ENCODE peak calls at places on chromosomes 1 and 21, in four cellular contexts. One of them, this sample, is unnamed. For H3K4me1 and H3K36me3, the result is how much of the 10 kb centered on the place peaks cover.

GRCh38 chr1:73943270-73943669 is 254.7 kb downstream of the LRRIQ3 start:
- DNase-seq in lower lobe of right lung: no peak
- DNase-seq in heart right ventricle: no peak
- DNase-seq in mesendoderm: peak
- DNase-seq in this sample: no peak

GRCh38 chr1:159936284-159936904 is 9.0 kb downstream of the IGSF9 start:
- DNase-seq in lower lobe of right lung: peak
- DNase-seq in heart right ventricle: peak
- DNase-seq in mesendoderm: peak
- DNase-seq in this sample: peak

GRCh38 chr1:20430355-20431290 is 55.4 kb downstream of the CAMK2N1 start:
- DNase-seq in lower lobe of right lung: no peak
- DNase-seq in heart right ventricle: no peak
- DNase-seq in mesendoderm: peak
- DNase-seq in this sample: no peak

GRCh38 chr1:182340233-182341058 is 51.1 kb downstream of the GLUL start:
- DNase-seq in lower lobe of right lung: no peak
- DNase-seq in heart right ventricle: no peak
- DNase-seq in mesendoderm: no peak
- DNase-seq in this sample: no peak

GRCh38 chr21:43611598-43612369 is 47.5 kb downstream of the HSF2BP start:
- DNase-seq in lower lobe of right lung: peak
- DNase-seq in heart right ventricle: peak
- DNase-seq in mesendoderm: peak
- DNase-seq in this sample: peak

GRCh38 chr1:155598842-155599331 is 11.1 kb upstream of the MSTO1 start:
- DNase-seq in lower lobe of right lung: no peak
- DNase-seq in heart right ventricle: no peak
- DNase-seq in mesendoderm: peak
- DNase-seq in this sample: no peak

GRCh38 chr1:214414691-214415090 is 133.7 kb downstream of the SMYD2 start:
- DNase-seq in lower lobe of right lung: no peak
- DNase-seq in heart right ventricle: no peak
- DNase-seq in mesendoderm: no peak
- DNase-seq in this sample: no peak

GRCh38 chr1:176826265-176826664 is 338.2 kb downstream of the ASTN1 start:
- DNase-seq in lower lobe of right lung: no peak
- DNase-seq in heart right ventricle: no peak
- DNase-seq in mesendoderm: no peak
- DNase-seq in this sample: no peak

GRCh38 chr1:35536551-35537162 is 20.5 kb downstream of the KIAA0319L start:
- DNase-seq in lower lobe of right lung: no peak
- DNase-seq in heart right ventricle: no peak
- DNase-seq in mesendoderm: no peak
- DNase-seq in this sample: no peak
- H3K4me1 ChIP-seq in lower lobe of right lung: half or more
- H3K4me1 ChIP-seq in heart right ventricle: half or more
- H3K4me1 ChIP-seq in mesendoderm: under half
- H3K4me1 ChIP-seq in this sample: under half

GRCh38 chr1:202213361-202214088 is 19.9 kb downstream of the LGR6 start:
- DNase-seq in lower lobe of right lung: no peak
- DNase-seq in heart right ventricle: no peak
- DNase-seq in mesendoderm: peak
- DNase-seq in this sample: no peak
- H3K4me3 ChIP-seq in lower lobe of right lung: peak
- H3K4me3 ChIP-seq in heart right ventricle: peak
- H3K4me3 ChIP-seq in mesendoderm: peak
- H3K4me3 ChIP-seq in this sample: peak

GRCh38 chr1:37174876-37175275 is 140.6 kb upstream of the GRIK3 start:
- DNase-seq in lower lobe of right lung: no peak
- DNase-seq in heart right ventricle: no peak
- DNase-seq in mesendoderm: peak
- DNase-seq in this sample: no peak
- H3K36me3 ChIP-seq in lower lobe of right lung: under half
- H3K36me3 ChIP-seq in heart right ventricle: under half
- H3K36me3 ChIP-seq in mesendoderm: under half
- H3K36me3 ChIP-seq in this sample: under half

GRCh38 chr1:9588551-9589143 is at the start of gene TMEM201:
- DNase-seq in lower lobe of right lung: peak
- DNase-seq in heart right ventricle: peak
- DNase-seq in mesendoderm: peak
- DNase-seq in this sample: peak

GRCh38 chr1:9589719-9590157 is 1.0 kb downstream of the TMEM201 start:
- DNase-seq in lower lobe of right lung: no peak
- DNase-seq in heart right ventricle: no peak
- DNase-seq in mesendoderm: peak
- DNase-seq in this sample: no peak

GRCh38 chr1:9590201-9590600 is 1.5 kb downstream of the TMEM201 start:
- DNase-seq in lower lobe of right lung: no peak
- DNase-seq in heart right ventricle: no peak
- DNase-seq in mesendoderm: no peak
- DNase-seq in this sample: no peak

GRCh38 chr1:9590945-9591668 is 2.4 kb downstream of the TMEM201 start:
- DNase-seq in lower lobe of right lung: peak
- DNase-seq in heart right ventricle: no peak
- DNase-seq in mesendoderm: no peak
- DNase-seq in this sample: peak

DNA sequence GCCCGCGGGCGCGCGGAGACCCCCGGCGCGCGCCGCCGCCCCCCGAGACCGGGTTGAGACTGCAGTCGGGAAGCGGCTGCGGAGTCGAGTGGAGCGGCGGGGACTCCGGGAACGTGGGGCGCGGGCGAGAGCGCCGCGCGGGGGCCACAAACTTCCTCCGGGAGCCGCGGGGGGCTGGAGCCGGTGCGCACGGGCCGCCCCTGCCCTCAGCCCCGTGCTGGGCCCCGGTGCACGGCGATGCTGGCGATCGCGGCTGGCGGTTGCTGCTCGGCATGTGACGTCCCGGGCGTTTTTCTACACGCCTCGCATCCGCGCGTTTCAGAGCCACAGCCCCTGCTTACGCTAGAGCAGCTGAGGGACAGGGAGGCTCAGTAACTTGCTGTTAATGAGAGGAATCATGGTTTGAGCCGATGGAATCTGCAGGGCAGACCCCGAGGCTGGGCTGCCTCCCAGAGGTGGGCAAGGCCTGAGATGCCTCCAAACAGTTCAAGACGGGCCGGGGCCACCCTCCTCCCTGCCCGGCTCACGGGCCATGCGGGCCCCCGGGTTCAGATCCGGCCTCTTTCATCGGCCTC is 520 bp downstream of the TMEM201 start:
- DNase-seq in lower lobe of right lung: peak
- DNase-seq in heart right ventricle: no peak
- DNase-seq in mesendoderm: peak
- DNase-seq in this sample: peak
- H3K4me1 ChIP-seq in lower lobe of right lung: under half
- H3K4me1 ChIP-seq in heart right ventricle: half or more
- H3K4me1 ChIP-seq in mesendoderm: under half
- H3K4me1 ChIP-seq in this sample: under half

This sample was measured in aorta.